ENCODE peak calls at places on chromosomes 16 and 17, in six cellular contexts. One of them, this sample, is unnamed.

GRCh38 chr16:27883576-27883975 is 179.9 kb downstream of the GSG1L start:
- DNase-seq in hepatocyte: no peak
- DNase-seq in ascending aorta: no peak
- DNase-seq in sigmoid colon: no peak
- DNase-seq in AG04450: no peak
- DNase-seq in fibroblast of lung: no peak
- DNase-seq in this sample: peak

GRCh38 chr17:49681336-49681735 is 3.4 kb upstream of the SPOP start:
- DNase-seq in AG04450: no peak
- DNase-seq in sigmoid colon: no peak
- DNase-seq in ascending aorta: no peak
- DNase-seq in hepatocyte: no peak
- DNase-seq in fibroblast of lung: no peak
- DNase-seq in this sample: no peak

GRCh38 chr17:62692721-62693431 is 65.4 kb downstream of the MRC2 start:
- DNase-seq in AG04450: no peak
- DNase-seq in ascending aorta: no peak
- DNase-seq in hepatocyte: no peak
- DNase-seq in sigmoid colon: no peak
- DNase-seq in fibroblast of lung: peak
- DNase-seq in this sample: peak

GRCh38 chr17:78341559-78342437 is 18.1 kb downstream of the SOCS3 start:
- DNase-seq in AG04450: no peak
- DNase-seq in hepatocyte: peak
- DNase-seq in fibroblast of lung: peak
- DNase-seq in sigmoid colon: peak
- DNase-seq in ascending aorta: peak
- DNase-seq in this sample: no peak

GRCh38 chr17:17377071-17377487 is 73.9 kb downstream of the NT5M start:
- DNase-seq in ascending aorta: no peak
- DNase-seq in fibroblast of lung: no peak
- DNase-seq in hepatocyte: no peak
- DNase-seq in AG04450: no peak
- DNase-seq in sigmoid colon: no peak
- DNase-seq in this sample: no peak

GRCh38 chr16:80580109-80580832 is 39.5 kb downstream of the DYNLRB2 start:
- DNase-seq in AG04450: no peak
- DNase-seq in hepatocyte: no peak
- DNase-seq in ascending aorta: no peak
- DNase-seq in sigmoid colon: no peak
- DNase-seq in fibroblast of lung: no peak
- DNase-seq in this sample: no peak

GRCh38 chr17:68133370-68134045 is 98.0 kb downstream of the KPNA2 start:
- DNase-seq in fibroblast of lung: no peak
- DNase-seq in AG04450: no peak
- DNase-seq in sigmoid colon: no peak
- DNase-seq in hepatocyte: no peak
- DNase-seq in ascending aorta: no peak
- DNase-seq in this sample: no peak

GRCh38 chr17:81708739-81709185 is 3.3 kb upstream of the SLC25A10 start:
- DNase-seq in hepatocyte: no peak
- DNase-seq in fibroblast of lung: no peak
- DNase-seq in ascending aorta: no peak
- DNase-seq in sigmoid colon: no peak
- DNase-seq in AG04450: no peak
- DNase-seq in this sample: no peak

GRCh38 chr17:80760501-80760900 is 215.9 kb downstream of the RPTOR start:
- DNase-seq in hepatocyte: no peak
- DNase-seq in ascending aorta: no peak
- DNase-seq in fibroblast of lung: no peak
- DNase-seq in AG04450: no peak
- DNase-seq in sigmoid colon: peak
- DNase-seq in this sample: no peak

GRCh38 chr16:88753191-88753590 is 31.8 kb downstream of the PIEZO1 start:
- DNase-seq in ascending aorta: no peak
- DNase-seq in hepatocyte: no peak
- DNase-seq in AG04450: no peak
- DNase-seq in sigmoid colon: no peak
- DNase-seq in fibroblast of lung: no peak
- DNase-seq in this sample: no peak

GRCh38 chr17:28527859-28528258 is 21.7 kb downstream of the FOXN1 start:
- DNase-seq in ascending aorta: no peak
- DNase-seq in sigmoid colon: no peak
- DNase-seq in hepatocyte: no peak
- DNase-seq in fibroblast of lung: no peak
- DNase-seq in AG04450: no peak
- DNase-seq in this sample: no peak

GRCh38 chr16:66228791-66229190 is 137.7 kb upstream of the CDH5 start:
- DNase-seq in sigmoid colon: peak
- DNase-seq in ascending aorta: no peak
- DNase-seq in fibroblast of lung: peak
- DNase-seq in hepatocyte: no peak
- DNase-seq in AG04450: peak
- DNase-seq in this sample: no peak
- TF ChIP-seq CTCF in sigmoid colon: no peak
- TF ChIP-seq CTCF in ascending aorta: no peak
- TF ChIP-seq CTCF in fibroblast of lung: no peak
- TF ChIP-seq CTCF in hepatocyte: no peak
- TF ChIP-seq CTCF in AG04450: no peak
- TF ChIP-seq CTCF in this sample: no peak

GRCh38 chr16:9338510-9338909 is 247.1 kb downstream of the HAPSTR1 start:
- DNase-seq in hepatocyte: no peak
- DNase-seq in AG04450: no peak
- DNase-seq in fibroblast of lung: no peak
- DNase-seq in sigmoid colon: no peak
- DNase-seq in ascending aorta: no peak
- DNase-seq in this sample: no peak
- H3K27ac ChIP-seq in hepatocyte: no peak
- H3K27ac ChIP-seq in AG04450: no peak
- H3K27ac ChIP-seq in fibroblast of lung: no peak
- H3K27ac ChIP-seq in sigmoid colon: no peak
- H3K27ac ChIP-seq in ascending aorta: no peak
- H3K27ac ChIP-seq in this sample: no peak

DNA sequence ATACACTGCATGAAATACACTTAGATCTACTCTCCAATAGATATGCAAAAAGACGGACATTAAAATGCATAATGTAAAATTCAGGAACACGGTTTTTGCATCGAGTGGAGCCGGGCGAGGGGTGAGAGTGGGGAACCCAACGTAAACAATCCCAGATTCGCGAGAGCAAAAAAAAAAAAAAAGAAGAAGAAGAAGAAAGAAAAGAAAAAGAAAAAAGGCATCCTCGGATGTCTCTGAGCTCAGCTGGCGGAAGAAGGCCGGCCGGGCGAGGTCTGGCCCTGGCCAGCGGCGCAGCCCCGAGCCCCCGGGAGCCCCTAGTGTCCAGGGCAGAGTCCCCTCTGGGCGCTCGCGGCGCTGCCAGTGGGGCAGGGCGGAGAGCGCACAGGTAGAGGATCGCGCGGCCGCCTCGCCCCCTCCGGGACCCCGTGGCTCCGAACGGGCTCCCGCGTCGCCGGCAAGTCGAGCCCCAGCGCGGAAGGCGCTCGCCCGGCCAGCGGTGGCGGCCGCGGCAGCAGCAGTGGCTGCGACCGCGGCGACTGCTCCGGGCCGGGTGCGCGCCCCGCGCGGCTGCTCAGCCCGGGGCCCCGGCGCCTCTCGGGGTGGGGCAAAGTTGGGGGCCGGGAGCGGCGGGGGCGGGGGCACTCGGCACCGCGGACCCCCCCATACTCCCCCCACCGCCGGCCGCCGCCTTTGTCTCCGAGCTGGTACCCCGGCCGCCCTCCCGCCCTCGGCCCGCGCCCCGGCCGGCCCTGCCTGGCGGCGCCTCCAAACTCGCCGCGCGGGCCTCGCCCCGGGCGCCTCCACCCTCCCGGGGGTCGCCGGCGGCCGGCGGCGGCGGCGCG is 9.7 kb upstream of the ZFHX3 start:
- DNase-seq in sigmoid colon: no peak
- DNase-seq in AG04450: no peak
- DNase-seq in ascending aorta: no peak
- DNase-seq in hepatocyte: peak
- DNase-seq in fibroblast of lung: no peak
- DNase-seq in this sample: no peak
- TF ChIP-seq CTCF in sigmoid colon: no peak
- TF ChIP-seq CTCF in AG04450: peak
- TF ChIP-seq CTCF in ascending aorta: peak
- TF ChIP-seq CTCF in hepatocyte: peak
- TF ChIP-seq CTCF in fibroblast of lung: peak
- TF ChIP-seq CTCF in this sample: peak

GRCh38 chr16:11562941-11563340 is 23.8 kb downstream of the LITAF start:
- DNase-seq in sigmoid colon: no peak
- DNase-seq in ascending aorta: no peak
- DNase-seq in hepatocyte: no peak
- DNase-seq in fibroblast of lung: no peak
- DNase-seq in AG04450: no peak
- DNase-seq in this sample: no peak
- H3K27ac ChIP-seq in sigmoid colon: peak
- H3K27ac ChIP-seq in ascending aorta: no peak
- H3K27ac ChIP-seq in hepatocyte: no peak
- H3K27ac ChIP-seq in fibroblast of lung: no peak
- H3K27ac ChIP-seq in AG04450: no peak
- H3K27ac ChIP-seq in this sample: peak

GRCh38 chr17:14060706-14061105 is 8.6 kb upstream of the COX10 start:
- DNase-seq in sigmoid colon: no peak
- DNase-seq in fibroblast of lung: no peak
- DNase-seq in ascending aorta: no peak
- DNase-seq in AG04450: no peak
- DNase-seq in hepatocyte: no peak
- DNase-seq in this sample: no peak

GRCh38 chr17:14058051-14058450 is 11.3 kb upstream of the COX10 start:
- DNase-seq in sigmoid colon: no peak
- DNase-seq in fibroblast of lung: peak
- DNase-seq in hepatocyte: no peak
- DNase-seq in AG04450: no peak
- DNase-seq in ascending aorta: no peak
- DNase-seq in this sample: no peak

GRCh38 chr17:14067347-14067746 is 2.0 kb upstream of the COX10 start:
- DNase-seq in fibroblast of lung: no peak
- DNase-seq in sigmoid colon: no peak
- DNase-seq in hepatocyte: no peak
- DNase-seq in ascending aorta: no peak
- DNase-seq in AG04450: no peak
- DNase-seq in this sample: no peak

GRCh38 chr17:14057591-14057990 is 11.7 kb upstream of the COX10 start:
- DNase-seq in fibroblast of lung: no peak
- DNase-seq in ascending aorta: no peak
- DNase-seq in sigmoid colon: no peak
- DNase-seq in hepatocyte: no peak
- DNase-seq in AG04450: no peak
- DNase-seq in this sample: no peak

GRCh38 chr17:14061666-14062560 is 7.4 kb upstream of the COX10 start:
- DNase-seq in AG04450: peak
- DNase-seq in hepatocyte: peak
- DNase-seq in sigmoid colon: no peak
- DNase-seq in fibroblast of lung: peak
- DNase-seq in ascending aorta: no peak
- DNase-seq in this sample: no peak
- TF ChIP-seq CTCF in AG04450: peak
- TF ChIP-seq CTCF in hepatocyte: no peak
- TF ChIP-seq CTCF in sigmoid colon: no peak
- TF ChIP-seq CTCF in fibroblast of lung: peak
- TF ChIP-seq CTCF in ascending aorta: no peak
- TF ChIP-seq CTCF in this sample: no peak

GRCh38 chr16:56351481-56351880 is 73.9 kb downstream of the AMFR start:
- DNase-seq in AG04450: no peak
- DNase-seq in hepatocyte: no peak
- DNase-seq in sigmoid colon: peak
- DNase-seq in ascending aorta: no peak
- DNase-seq in fibroblast of lung: no peak
- DNase-seq in this sample: no peak
- H3K27ac ChIP-seq in AG04450: no peak
- H3K27ac ChIP-seq in hepatocyte: no peak
- H3K27ac ChIP-seq in sigmoid colon: no peak
- H3K27ac ChIP-seq in ascending aorta: no peak
- H3K27ac ChIP-seq in fibroblast of lung: no peak
- H3K27ac ChIP-seq in this sample: no peak